ENCODE peak calls at places on chromosome 20, in four cellular contexts. N, M, O and V are unnamed samples.

GRCh38 chr20:19757487-19757972 is 528 bp upstream of the RIN2 start:
- DNase-seq in N (peak; percentile 71), M (peak; percentile 74), O (no peak), V (no peak)

GRCh38 chr20:61332016-61332975 is 80.2 kb downstream of the CDH4 start:
- DNase-seq in M (no peak), N (no peak), O (no peak), V (no peak)

GRCh38 chr20:18165553-18165952 is 27.9 kb downstream of the KAT14 start:
- DNase-seq in O (no peak), M (no peak), N (no peak), V (no peak)

GRCh38 chr20:61535956-61536355 is 283.9 kb downstream of the CDH4 start:
- DNase-seq in M (no peak), O (no peak), N (no peak), V (no peak)

GRCh38 chr20:36036688-36037087 is 68.3 kb downstream of the CNBD2 start:
- DNase-seq in N (no peak), M (no peak), O (no peak), V (no peak)

GRCh38 chr20:44586289-44586911 is 4.0 kb downstream of the PKIG start:
- DNase-seq in O (peak; percentile 79), N (no peak), M (peak; percentile 36), V (peak; percentile 93)

GRCh38 chr20:40860487-40860902 is 168.1 kb upstream of the TOP1 start:
- DNase-seq in O (no peak), M (no peak), N (no peak), V (no peak)

GRCh38 chr20:24972341-24972740 is 20.2 kb downstream of the APMAP start:
- DNase-seq in N (no peak), O (no peak), M (peak; percentile 1), V (no peak)

GRCh38 chr20:38973546-38974120 is 11.5 kb downstream of the DHX35 start:
- DNase-seq in M (no peak), O (no peak), N (no peak), V (no peak)

GRCh38 chr20:38043512-38044300 is 10.2 kb downstream of the RPRD1B start:
- DNase-seq in M (no peak), O (no peak), N (peak; percentile 80), V (no peak)

GRCh38 chr20:12072221-12072944 is 154.7 kb downstream of the BTBD3 start:
- DNase-seq in M (no peak), O (no peak), N (no peak), V (no peak)

GRCh38 chr20:14712302-14712739 is 374.9 kb upstream of the FLRT3 start:
- DNase-seq in N (peak; percentile 62), O (no peak), M (no peak), V (no peak)

GRCh38 chr20:51889466-51889865 is 87.1 kb upstream of the SALL4 start:
- DNase-seq in M (no peak), N (no peak), O (no peak), V (no peak)

GRCh38 chr20:55761787-55762186 is 243.5 kb downstream of the CBLN4 start:
- DNase-seq in O (no peak), M (no peak), N (no peak), V (no peak)

GRCh38 chr20:17228624-17229061 is 1.8 kb downstream of the PCSK2 start:
- DNase-seq in N (no peak), M (no peak), O (no peak), V (no peak)

GRCh38 chr20:59661621-59662020 is 57.3 kb downstream of the PHACTR3 start:
- DNase-seq in O (no peak), M (no peak), N (no peak), V (no peak)

GRCh38 chr20:51365670-51366069 is 176.8 kb downstream of the NFATC2 start:
- DNase-seq in N (peak; percentile 40), M (no peak), O (no peak), V (no peak)

GRCh38 chr20:37096415-37097039 is 730 bp upstream of the RBL1 start:
- DNase-seq in O (peak; percentile 26), N (no peak), M (no peak), V (peak; percentile 71)

GRCh38 chr20:62616728-62617621 is 25.3 kb upstream of the SLCO4A1 start:
- DNase-seq in O (peak; percentile 80), N (peak; percentile 85), M (peak; percentile 80), V (peak; percentile 78)
- H3K4me3 ChIP-seq in O (peak overlapping the region; percentile 29), N (no peak overlapping the region), M (no peak overlapping the region), V (peak overlapping the region; percentile 37)

DNA sequence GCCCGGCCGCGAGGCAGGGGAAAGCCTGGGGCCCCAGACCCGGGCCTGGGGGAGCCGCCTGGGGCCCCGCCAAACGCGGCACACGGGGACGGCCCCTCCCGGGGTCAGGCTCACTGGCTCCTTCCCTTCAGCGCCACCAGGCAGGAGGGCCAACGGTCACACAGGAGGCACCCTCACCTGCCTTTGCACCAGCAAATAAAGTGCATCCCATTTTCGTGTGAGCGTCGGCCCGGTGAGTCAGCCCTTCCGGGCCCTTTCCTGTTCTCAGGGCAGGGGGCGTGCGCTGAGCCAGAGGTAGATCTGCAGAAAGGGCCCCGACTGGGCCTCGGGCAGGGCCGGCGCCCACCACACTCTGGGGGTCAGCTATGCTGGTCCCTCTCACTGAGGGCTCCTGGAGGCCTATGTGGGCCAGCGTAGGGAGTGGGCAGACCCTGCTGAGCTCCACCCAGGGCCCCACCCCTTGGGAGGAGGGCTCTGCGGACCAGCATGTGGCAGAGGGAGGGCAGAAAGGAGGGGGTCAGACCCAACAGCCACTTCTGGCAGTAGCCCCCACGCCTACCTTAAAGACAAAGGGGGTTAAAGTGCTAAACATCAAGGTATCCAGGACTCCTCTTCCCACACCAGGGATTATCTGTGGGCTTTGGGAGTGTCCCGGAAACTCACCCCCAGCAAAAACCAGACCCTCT is 931 bp upstream of the UCKL1 start:
- DNase-seq in N (peak; percentile 87), M (peak; percentile 87), O (peak; percentile 62), V (peak; percentile 71)
- TF ChIP-seq CTCF in N (no peak), M (no peak), O (peak; percentile 4), V (no peak)

GRCh38 chr20:63864978-63865640 is at the start of gene TPD52L2:
- DNase-seq in O (peak; percentile 96), N (peak; percentile 98), M (peak; percentile 99), V (peak; percentile 99)

GRCh38 chr20:63864545-63864977 is 509 bp upstream of the TPD52L2 start:
- DNase-seq in N (no peak), O (no peak), M (no peak), V (no peak)

GRCh38 chr20:63863021-63863797 is 1.9 kb upstream of the TPD52L2 start:
- DNase-seq in O (no peak), M (no peak), N (no peak), V (no peak)

GRCh38 chr20:63863798-63864544 is 1.1 kb upstream of the TPD52L2 start:
- DNase-seq in M (peak; percentile 91), O (peak; percentile 96), N (peak; percentile 74), V (peak; percentile 97)

DNA sequence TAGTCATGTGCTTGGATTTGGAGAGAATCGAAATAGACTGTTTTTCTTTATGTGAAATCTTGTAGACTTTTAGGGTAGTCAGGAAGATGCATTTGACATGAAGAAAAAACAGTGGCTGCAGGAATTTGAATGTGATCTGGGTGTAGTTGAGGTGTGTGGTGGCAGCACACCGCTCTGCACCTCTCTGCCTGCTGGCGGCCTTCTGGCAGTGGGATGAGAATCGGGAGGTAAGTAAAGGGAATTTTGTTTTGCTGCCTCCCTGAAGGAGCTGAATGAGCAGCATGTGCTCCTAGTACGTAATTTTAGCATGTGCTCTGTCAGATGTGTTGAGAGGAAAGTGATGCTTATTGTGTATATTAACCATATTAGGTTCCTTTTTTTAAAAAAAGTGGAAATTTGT is 3.2 kb downstream of the TPD52L2 start:
- DNase-seq in O (no peak), N (no peak), M (no peak), V (no peak)
- H3K4me3 ChIP-seq in O (no peak overlapping the region), N (no peak overlapping the region), M (no peak overlapping the region), V (no peak overlapping the region)

DNA sequence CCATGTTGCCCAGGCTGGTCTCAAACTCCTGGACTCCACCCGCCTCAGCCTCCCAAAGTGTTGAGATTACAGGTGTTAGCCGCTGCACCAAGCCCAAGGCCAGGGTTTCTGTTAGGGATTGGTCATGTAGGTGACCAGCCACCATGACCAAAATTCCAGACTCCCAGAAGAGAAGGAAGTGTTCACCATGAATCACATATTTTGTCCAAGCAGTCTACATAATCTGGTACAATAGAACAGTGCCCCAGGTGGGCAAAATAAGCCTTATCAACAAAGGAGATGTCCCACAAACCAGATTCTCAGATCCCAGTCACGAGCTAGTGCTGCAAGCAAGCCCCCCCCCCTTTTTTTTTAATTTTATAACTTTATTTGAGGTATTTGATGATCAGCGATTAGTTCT is 20.0 kb downstream of the ZNF341 start:
- DNase-seq in O (no peak), N (no peak), M (no peak), V (no peak)
- TF ChIP-seq CTCF in O (no peak), N (no peak), M (no peak), V (no peak)

GRCh38 chr20:50100552-50100951 is 12.4 kb downstream of the UBE2V1 start:
- DNase-seq in O (no peak), M (no peak), N (no peak), V (no peak)
- H3K4me3 ChIP-seq in O (no peak overlapping the region), M (no peak overlapping the region), N (no peak overlapping the region), V (no peak overlapping the region)

GRCh38 chr20:2417142-2417541 is 36.4 kb downstream of the TGM6 start:
- DNase-seq in N (no peak), O (no peak), M (no peak), V (no peak)

GRCh38 chr20:2420510-2420909 is 39.8 kb downstream of the TGM6 start:
- DNase-seq in N (no peak), M (no peak), O (no peak), V (no peak)

GRCh38 chr20:2418388-2418787 is 37.7 kb downstream of the TGM6 start:
- DNase-seq in O (no peak), M (no peak), N (no peak), V (no peak)

GRCh38 chr20:2421247-2421646 is 40.5 kb downstream of the TGM6 start:
- DNase-seq in M (no peak), O (no peak), N (peak; percentile 52), V (no peak)
- TF ChIP-seq CTCF in M (no peak), O (no peak), N (peak; percentile 45), V (no peak)

GRCh38 chr20:4243071-4243470 is 227.7 kb upstream of the RNF24 start:
- DNase-seq in N (no peak), O (no peak), M (no peak), V (no peak)
- H3K4me3 ChIP-seq in N (no peak overlapping the region), O (no peak overlapping the region), M (no peak overlapping the region), V (no peak overlapping the region)